ENCODE peak calls at places on chromosome 16, in eight cellular contexts. One of them, this sample, is unnamed.

GRCh38 chr16:64870859-64871258 is 251.0 kb downstream of the CDH11 start:
- DNase-seq in GM10248: no peak
- DNase-seq in GM12865: no peak
- DNase-seq in endothelial cell: no peak
- DNase-seq in CD4-positive, alpha-beta T cell: no peak
- DNase-seq in Calu3: no peak
- DNase-seq in AG04450: no peak
- DNase-seq in HCT116: no peak
- DNase-seq in this sample: no peak

GRCh38 chr16:13492046-13492445 is 427.9 kb upstream of the ERCC4 start:
- DNase-seq in GM10248: no peak
- DNase-seq in GM12865: no peak
- DNase-seq in endothelial cell: no peak
- DNase-seq in CD4-positive, alpha-beta T cell: no peak
- DNase-seq in Calu3: no peak
- DNase-seq in AG04450: no peak
- DNase-seq in HCT116: no peak
- DNase-seq in this sample: no peak

GRCh38 chr16:12971216-12971615 is 69.8 kb downstream of the SHISA9 start:
- DNase-seq in GM10248: no peak
- DNase-seq in GM12865: no peak
- DNase-seq in endothelial cell: no peak
- DNase-seq in CD4-positive, alpha-beta T cell: no peak
- DNase-seq in Calu3: no peak
- DNase-seq in AG04450: no peak
- DNase-seq in HCT116: no peak
- DNase-seq in this sample: no peak

GRCh38 chr16:23145608-23146007 is 3.6 kb downstream of the USP31 start:
- DNase-seq in GM10248: no peak
- DNase-seq in GM12865: no peak
- DNase-seq in endothelial cell: no peak
- DNase-seq in CD4-positive, alpha-beta T cell: no peak
- DNase-seq in Calu3: peak; percentile 28
- DNase-seq in AG04450: no peak
- DNase-seq in HCT116: no peak
- DNase-seq in this sample: no peak

GRCh38 chr16:74888227-74888862 is 96.6 kb downstream of the WDR59 start:
- DNase-seq in GM10248: no peak
- DNase-seq in GM12865: no peak
- DNase-seq in endothelial cell: no peak
- DNase-seq in CD4-positive, alpha-beta T cell: no peak
- DNase-seq in Calu3: no peak
- DNase-seq in AG04450: no peak
- DNase-seq in HCT116: no peak
- DNase-seq in this sample: no peak

GRCh38 chr16:75379911-75380847 is 53.1 kb downstream of the CFDP1 start:
- DNase-seq in GM10248: peak; percentile 64
- DNase-seq in GM12865: peak; percentile 87
- DNase-seq in endothelial cell: no peak
- DNase-seq in CD4-positive, alpha-beta T cell: peak; percentile 37
- DNase-seq in Calu3: no peak
- DNase-seq in AG04450: no peak
- DNase-seq in HCT116: no peak
- DNase-seq in this sample: no peak

GRCh38 chr16:68235882-68236803 is at the start of gene ESRP2:
- DNase-seq in GM10248: peak; percentile 67
- DNase-seq in GM12865: no peak
- DNase-seq in endothelial cell: peak; percentile 24
- DNase-seq in CD4-positive, alpha-beta T cell: peak; percentile 48
- DNase-seq in Calu3: peak; percentile 96
- DNase-seq in AG04450: no peak
- DNase-seq in HCT116: peak; percentile 84
- DNase-seq in this sample: no peak

GRCh38 chr16:75695708-75696107 is 5.6 kb downstream of the DUXB start:
- DNase-seq in GM10248: no peak
- DNase-seq in GM12865: peak; percentile 21
- DNase-seq in endothelial cell: no peak
- DNase-seq in CD4-positive, alpha-beta T cell: no peak
- DNase-seq in Calu3: no peak
- DNase-seq in AG04450: no peak
- DNase-seq in HCT116: peak; percentile 19
- DNase-seq in this sample: no peak

GRCh38 chr16:50644730-50645129 is 36.4 kb downstream of the SNX20 start:
- DNase-seq in GM10248: peak; percentile 65
- DNase-seq in GM12865: peak; percentile 48
- DNase-seq in endothelial cell: no peak
- DNase-seq in CD4-positive, alpha-beta T cell: peak; percentile 40
- DNase-seq in Calu3: peak; percentile 41
- DNase-seq in AG04450: no peak
- DNase-seq in HCT116: peak; percentile 19
- DNase-seq in this sample: no peak

GRCh38 chr16:54397190-54397835 is 110.7 kb upstream of the IRX3 start:
- DNase-seq in GM10248: no peak
- DNase-seq in GM12865: no peak
- DNase-seq in endothelial cell: no peak
- DNase-seq in CD4-positive, alpha-beta T cell: no peak
- DNase-seq in Calu3: no peak
- DNase-seq in AG04450: no peak
- DNase-seq in HCT116: no peak
- DNase-seq in this sample: no peak

GRCh38 chr16:67758006-67758405 is 38.9 kb upstream of the GFOD2 start:
- DNase-seq in GM10248: no peak
- DNase-seq in GM12865: no peak
- DNase-seq in endothelial cell: no peak
- DNase-seq in CD4-positive, alpha-beta T cell: no peak
- DNase-seq in Calu3: no peak
- DNase-seq in AG04450: no peak
- DNase-seq in HCT116: no peak
- DNase-seq in this sample: no peak

GRCh38 chr16:87331241-87331801 is 14.1 kb upstream of the C16orf95 start:
- DNase-seq in GM10248: no peak
- DNase-seq in GM12865: no peak
- DNase-seq in endothelial cell: no peak
- DNase-seq in CD4-positive, alpha-beta T cell: no peak
- DNase-seq in Calu3: no peak
- DNase-seq in AG04450: no peak
- DNase-seq in HCT116: no peak
- DNase-seq in this sample: no peak

GRCh38 chr16:88686062-88686438 is 257 bp downstream of the SNAI3 start:
- DNase-seq in GM10248: peak; percentile 53
- DNase-seq in GM12865: no peak
- DNase-seq in endothelial cell: peak; percentile 11
- DNase-seq in CD4-positive, alpha-beta T cell: peak; percentile 55
- DNase-seq in Calu3: no peak
- DNase-seq in AG04450: no peak
- DNase-seq in HCT116: no peak
- DNase-seq in this sample: no peak

GRCh38 chr16:35598696-35599332 is 2139.4 kb downstream of the TP53TG3F start:
- DNase-seq in GM10248: no peak
- DNase-seq in GM12865: peak; percentile 12
- DNase-seq in endothelial cell: no peak
- DNase-seq in CD4-positive, alpha-beta T cell: no peak
- DNase-seq in Calu3: no peak
- DNase-seq in AG04450: no peak
- DNase-seq in HCT116: peak; percentile 57
- DNase-seq in this sample: no peak

GRCh38 chr16:7509919-7510705 is 177.5 kb downstream of the RBFOX1 start:
- DNase-seq in GM10248: no peak
- DNase-seq in GM12865: no peak
- DNase-seq in endothelial cell: no peak
- DNase-seq in CD4-positive, alpha-beta T cell: no peak
- DNase-seq in Calu3: no peak
- DNase-seq in AG04450: no peak
- DNase-seq in HCT116: no peak
- DNase-seq in this sample: no peak

GRCh38 chr16:554640-555413 is 5.4 kb upstream of the PRR35 start:
- DNase-seq in GM10248: no peak
- DNase-seq in GM12865: no peak
- DNase-seq in endothelial cell: no peak
- DNase-seq in CD4-positive, alpha-beta T cell: no peak
- DNase-seq in Calu3: no peak
- DNase-seq in AG04450: no peak
- DNase-seq in HCT116: no peak
- DNase-seq in this sample: no peak

GRCh38 chr16:79928142-79928735 is 327.7 kb upstream of the MAF start:
- DNase-seq in GM10248: no peak
- DNase-seq in GM12865: no peak
- DNase-seq in endothelial cell: no peak
- DNase-seq in CD4-positive, alpha-beta T cell: no peak
- DNase-seq in Calu3: no peak
- DNase-seq in AG04450: no peak
- DNase-seq in HCT116: no peak
- DNase-seq in this sample: no peak

GRCh38 chr16:8893426-8893825 is 11.3 kb downstream of the LITAFD start:
- DNase-seq in GM10248: no peak
- DNase-seq in GM12865: no peak
- DNase-seq in endothelial cell: no peak
- DNase-seq in CD4-positive, alpha-beta T cell: no peak
- DNase-seq in Calu3: no peak
- DNase-seq in AG04450: no peak
- DNase-seq in HCT116: no peak
- DNase-seq in this sample: no peak
- TF ChIP-seq CTCF in GM10248: no peak
- TF ChIP-seq CTCF in GM12865: no peak
- TF ChIP-seq CTCF in endothelial cell: no peak
- TF ChIP-seq CTCF in CD4-positive, alpha-beta T cell: no peak
- TF ChIP-seq CTCF in Calu3: no peak
- TF ChIP-seq CTCF in AG04450: no peak
- TF ChIP-seq CTCF in HCT116: no peak
- TF ChIP-seq CTCF in this sample: no peak

GRCh38 chr16:30805370-30806169 is 18.6 kb upstream of the ZNF629 start:
- DNase-seq in GM10248: peak; percentile 65
- DNase-seq in GM12865: peak; percentile 54
- DNase-seq in endothelial cell: peak; percentile 77
- DNase-seq in CD4-positive, alpha-beta T cell: peak; percentile 58
- DNase-seq in Calu3: peak; percentile 89
- DNase-seq in AG04450: no peak
- DNase-seq in HCT116: peak; percentile 56
- DNase-seq in this sample: peak; percentile 71
- TF ChIP-seq CTCF in GM10248: no peak
- TF ChIP-seq CTCF in GM12865: no peak
- TF ChIP-seq CTCF in endothelial cell: no peak
- TF ChIP-seq CTCF in CD4-positive, alpha-beta T cell: no peak
- TF ChIP-seq CTCF in Calu3: no peak
- TF ChIP-seq CTCF in AG04450: peak; percentile 11
- TF ChIP-seq CTCF in HCT116: no peak
- TF ChIP-seq CTCF in this sample: no peak

DNA sequence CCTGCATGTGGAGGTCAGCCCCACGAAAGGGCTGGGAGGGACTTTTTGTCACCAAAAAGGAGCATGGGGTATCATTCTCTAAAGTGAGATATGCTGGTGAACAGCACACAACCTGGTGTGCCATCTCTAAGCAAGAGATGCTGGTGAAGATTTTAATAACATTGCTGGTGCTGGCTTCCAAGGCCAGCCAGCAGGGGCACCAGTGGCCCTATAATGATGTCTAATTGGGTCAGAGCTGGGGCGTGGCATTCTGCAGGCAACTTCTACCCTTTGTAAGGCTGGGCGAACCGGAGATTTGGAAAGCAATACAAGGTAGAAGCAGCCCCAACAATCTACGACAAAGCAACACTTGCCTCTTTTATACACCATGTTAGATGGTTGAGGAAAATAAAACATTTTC is 16.8 kb downstream of the SDR42E1 start:
- DNase-seq in GM10248: no peak
- DNase-seq in GM12865: peak; percentile 17
- DNase-seq in endothelial cell: no peak
- DNase-seq in CD4-positive, alpha-beta T cell: no peak
- DNase-seq in Calu3: no peak
- DNase-seq in AG04450: no peak
- DNase-seq in HCT116: no peak
- DNase-seq in this sample: no peak
- TF ChIP-seq CTCF in GM10248: no peak
- TF ChIP-seq CTCF in GM12865: peak; percentile 31
- TF ChIP-seq CTCF in endothelial cell: peak; percentile 13
- TF ChIP-seq CTCF in CD4-positive, alpha-beta T cell: no peak
- TF ChIP-seq CTCF in Calu3: no peak
- TF ChIP-seq CTCF in AG04450: no peak
- TF ChIP-seq CTCF in HCT116: peak; percentile 83
- TF ChIP-seq CTCF in this sample: peak; percentile 28

GRCh38 chr16:82368041-82368440 is 198.0 kb upstream of the MPHOSPH6 start:
- DNase-seq in GM10248: no peak
- DNase-seq in GM12865: peak; percentile 36
- DNase-seq in endothelial cell: peak; percentile 58
- DNase-seq in CD4-positive, alpha-beta T cell: no peak
- DNase-seq in Calu3: peak; percentile 24
- DNase-seq in AG04450: no peak
- DNase-seq in HCT116: peak; percentile 38
- DNase-seq in this sample: no peak
- TF ChIP-seq CTCF in GM10248: peak; percentile 17
- TF ChIP-seq CTCF in GM12865: peak; percentile 37
- TF ChIP-seq CTCF in endothelial cell: peak; percentile 52
- TF ChIP-seq CTCF in CD4-positive, alpha-beta T cell: no peak
- TF ChIP-seq CTCF in Calu3: no peak
- TF ChIP-seq CTCF in AG04450: peak; percentile 28
- TF ChIP-seq CTCF in HCT116: peak; percentile 58
- TF ChIP-seq CTCF in this sample: peak; percentile 49

GRCh38 chr16:31371619-31372484 is 16.9 kb downstream of the ITGAX start:
- DNase-seq in GM10248: no peak
- DNase-seq in GM12865: no peak
- DNase-seq in endothelial cell: no peak
- DNase-seq in CD4-positive, alpha-beta T cell: no peak
- DNase-seq in Calu3: no peak
- DNase-seq in AG04450: no peak
- DNase-seq in HCT116: no peak
- DNase-seq in this sample: no peak

GRCh38 chr16:31375231-31375630 is 17.9 kb upstream of the ITGAD start:
- DNase-seq in GM10248: no peak
- DNase-seq in GM12865: no peak
- DNase-seq in endothelial cell: no peak
- DNase-seq in CD4-positive, alpha-beta T cell: no peak
- DNase-seq in Calu3: no peak
- DNase-seq in AG04450: no peak
- DNase-seq in HCT116: no peak
- DNase-seq in this sample: no peak

GRCh38 chr16:31376705-31377104 is 16.4 kb upstream of the ITGAD start:
- DNase-seq in GM10248: peak; percentile 23
- DNase-seq in GM12865: no peak
- DNase-seq in endothelial cell: no peak
- DNase-seq in CD4-positive, alpha-beta T cell: no peak
- DNase-seq in Calu3: no peak
- DNase-seq in AG04450: no peak
- DNase-seq in HCT116: no peak
- DNase-seq in this sample: no peak

GRCh38 chr16:31371008-31371407 is 16.0 kb downstream of the ITGAX start:
- DNase-seq in GM10248: no peak
- DNase-seq in GM12865: no peak
- DNase-seq in endothelial cell: no peak
- DNase-seq in CD4-positive, alpha-beta T cell: no peak
- DNase-seq in Calu3: no peak
- DNase-seq in AG04450: no peak
- DNase-seq in HCT116: no peak
- DNase-seq in this sample: no peak

DNA sequence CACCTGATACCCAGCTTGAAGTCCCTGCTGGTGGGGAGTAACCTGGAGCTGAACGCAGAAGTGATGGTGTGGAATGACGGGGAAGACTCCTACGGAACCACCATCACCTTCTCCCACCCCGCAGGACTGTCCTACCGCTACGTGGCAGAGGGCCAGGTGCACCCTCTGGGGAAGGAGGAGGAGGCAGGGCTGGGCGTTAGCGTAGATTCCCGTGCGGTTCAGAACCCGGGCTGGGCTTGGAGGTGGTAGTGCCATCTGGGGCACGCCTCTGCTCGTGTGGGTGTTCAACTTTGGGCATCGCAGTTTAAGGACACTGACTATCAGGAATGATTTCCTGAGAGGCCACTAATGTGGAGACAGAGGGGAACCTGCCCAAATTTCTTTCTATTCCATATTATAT is 18.3 kb downstream of the ITGAX start:
- DNase-seq in GM10248: no peak
- DNase-seq in GM12865: no peak
- DNase-seq in endothelial cell: no peak
- DNase-seq in CD4-positive, alpha-beta T cell: no peak
- DNase-seq in Calu3: no peak
- DNase-seq in AG04450: no peak
- DNase-seq in HCT116: no peak
- DNase-seq in this sample: no peak
- TF ChIP-seq CTCF in GM10248: no peak
- TF ChIP-seq CTCF in GM12865: no peak
- TF ChIP-seq CTCF in endothelial cell: no peak
- TF ChIP-seq CTCF in CD4-positive, alpha-beta T cell: no peak
- TF ChIP-seq CTCF in Calu3: no peak
- TF ChIP-seq CTCF in AG04450: no peak
- TF ChIP-seq CTCF in HCT116: no peak
- TF ChIP-seq CTCF in this sample: no peak

This sample was measured in neural crest cell.